ENCODE peak calls at places on chromosomes 7 and 10, in four cellular contexts. One of them, this sample, is unnamed.

GRCh38 chr7:137508437-137509175 is 165.1 kb upstream of the PTN start:
- DNase-seq in K562: no peak
- DNase-seq in SK-N-SH: no peak
- DNase-seq in GM12878: no peak
- DNase-seq in this sample: peak; percentile 90

GRCh38 chr7:30802812-30803211 is 31.6 kb downstream of the MINDY4 start:
- DNase-seq in K562: no peak
- DNase-seq in SK-N-SH: no peak
- DNase-seq in GM12878: no peak
- DNase-seq in this sample: no peak

GRCh38 chr7:135508853-135509588 is 881 bp downstream of the CNOT4 start:
- DNase-seq in K562: peak; percentile 70
- DNase-seq in SK-N-SH: peak; percentile 58
- DNase-seq in GM12878: peak; percentile 13
- DNase-seq in this sample: peak; percentile 20

GRCh38 chr7:46705416-46706255 is 784.6 kb upstream of the IGFBP3 start:
- DNase-seq in K562: no peak
- DNase-seq in SK-N-SH: no peak
- DNase-seq in GM12878: no peak
- DNase-seq in this sample: peak; percentile 57

GRCh38 chr7:22726345-22726848 is 603 bp upstream of the IL6 start:
- DNase-seq in K562: peak; percentile 89
- DNase-seq in SK-N-SH: peak; percentile 32
- DNase-seq in GM12878: no peak
- DNase-seq in this sample: peak; percentile 90

GRCh38 chr10:98858525-98858924 is 377.1 kb downstream of the HPSE2 start:
- DNase-seq in K562: peak; percentile 10
- DNase-seq in SK-N-SH: no peak
- DNase-seq in GM12878: no peak
- DNase-seq in this sample: peak; percentile 12

GRCh38 chr10:79242620-79243152 is 104.6 kb upstream of the PPIF start:
- DNase-seq in K562: no peak
- DNase-seq in SK-N-SH: peak; percentile 86
- DNase-seq in GM12878: no peak
- DNase-seq in this sample: peak; percentile 87

GRCh38 chr10:4127518-4128315 is 342.7 kb upstream of the KLF6 start:
- DNase-seq in K562: no peak
- DNase-seq in SK-N-SH: no peak
- DNase-seq in GM12878: peak; percentile 71
- DNase-seq in this sample: no peak

GRCh38 chr10:101595591-101596433 is 7.7 kb downstream of the DPCD start:
- DNase-seq in K562: no peak
- DNase-seq in SK-N-SH: no peak
- DNase-seq in GM12878: no peak
- DNase-seq in this sample: no peak

GRCh38 chr10:44416021-44416758 is 31.3 kb upstream of the CXCL12 start:
- DNase-seq in K562: no peak
- DNase-seq in SK-N-SH: no peak
- DNase-seq in GM12878: no peak
- DNase-seq in this sample: no peak

GRCh38 chr7:43643842-43644241 is 60.9 kb downstream of the STK17A start:
- DNase-seq in K562: no peak
- DNase-seq in SK-N-SH: no peak
- DNase-seq in GM12878: no peak
- DNase-seq in this sample: no peak

GRCh38 chr7:116443101-116443523 is 56.4 kb upstream of the CAV2 start:
- DNase-seq in K562: no peak
- DNase-seq in SK-N-SH: peak; percentile 13
- DNase-seq in GM12878: no peak
- DNase-seq in this sample: peak; percentile 97

GRCh38 chr10:97907830-97908229 is 58.2 kb downstream of the GOLGA7B start:
- DNase-seq in K562: no peak
- DNase-seq in SK-N-SH: no peak
- DNase-seq in GM12878: no peak
- DNase-seq in this sample: no peak

GRCh38 chr10:119495061-119495505 is 47.4 kb downstream of the RGS10 start:
- DNase-seq in K562: no peak
- DNase-seq in SK-N-SH: no peak
- DNase-seq in GM12878: no peak
- DNase-seq in this sample: peak; percentile 42

GRCh38 chr10:107442035-107442505 is 277.6 kb upstream of the SORCS1 start:
- DNase-seq in K562: no peak
- DNase-seq in SK-N-SH: no peak
- DNase-seq in GM12878: peak; percentile 68
- DNase-seq in this sample: peak; percentile 41

GRCh38 chr10:103838851-103839512 is 16.4 kb downstream of the SH3PXD2A start:
- DNase-seq in K562: no peak
- DNase-seq in SK-N-SH: no peak
- DNase-seq in GM12878: no peak
- DNase-seq in this sample: no peak

GRCh38 chr10:33193867-33194521 is 140.5 kb downstream of the NRP1 start:
- DNase-seq in K562: no peak
- DNase-seq in SK-N-SH: no peak
- DNase-seq in GM12878: no peak
- DNase-seq in this sample: peak; percentile 74

GRCh38 chr7:42753917-42754363 is 157.9 kb downstream of the C7orf25 start:
- DNase-seq in K562: no peak
- DNase-seq in SK-N-SH: no peak
- DNase-seq in GM12878: no peak
- DNase-seq in this sample: no peak

GRCh38 chr10:107163904-107164861 is at the start of gene SORCS1:
- DNase-seq in K562: peak; percentile 4
- DNase-seq in SK-N-SH: peak; percentile 88
- DNase-seq in GM12878: no peak
- DNase-seq in this sample: no peak

GRCh38 chr10:101226888-101227736 is 2.2 kb downstream of the LBX1 start:
- DNase-seq in K562: no peak
- DNase-seq in SK-N-SH: peak; percentile 68
- DNase-seq in GM12878: no peak
- DNase-seq in this sample: no peak

GRCh38 chr10:93854985-93855384 is 38.8 kb upstream of the SLC35G1 start:
- DNase-seq in K562: no peak
- DNase-seq in SK-N-SH: no peak
- DNase-seq in GM12878: no peak
- DNase-seq in this sample: no peak

GRCh38 chr10:58998924-58999713 is 177.3 kb upstream of the PHYHIPL start:
- DNase-seq in K562: no peak
- DNase-seq in SK-N-SH: no peak
- DNase-seq in GM12878: no peak
- DNase-seq in this sample: no peak

GRCh38 chr7:44881610-44882009 is 3.7 kb downstream of the PURB start:
- DNase-seq in K562: no peak
- DNase-seq in SK-N-SH: no peak
- DNase-seq in GM12878: no peak
- DNase-seq in this sample: peak; percentile 88

GRCh38 chr10:121732676-121733445 is 134.6 kb upstream of the FGFR2 start:
- DNase-seq in K562: no peak
- DNase-seq in SK-N-SH: no peak
- DNase-seq in GM12878: no peak
- DNase-seq in this sample: no peak

GRCh38 chr7:44185729-44186128 is 3.5 kb downstream of the GCK start:
- DNase-seq in K562: no peak
- DNase-seq in SK-N-SH: no peak
- DNase-seq in GM12878: no peak
- DNase-seq in this sample: no peak

GRCh38 chr7:138097064-138097741 is 20.9 kb downstream of the AKR1D1 start:
- DNase-seq in K562: peak; percentile 60
- DNase-seq in SK-N-SH: peak; percentile 44
- DNase-seq in GM12878: no peak
- DNase-seq in this sample: no peak

GRCh38 chr7:22140597-22140996 is 194.9 kb upstream of the CDCA7L start:
- DNase-seq in K562: no peak
- DNase-seq in SK-N-SH: no peak
- DNase-seq in GM12878: no peak
- DNase-seq in this sample: no peak

GRCh38 chr7:97001656-97002554 is 3.4 kb upstream of the DLX6 start:
- DNase-seq in K562: no peak
- DNase-seq in SK-N-SH: peak; percentile 7
- DNase-seq in GM12878: no peak
- DNase-seq in this sample: no peak

GRCh38 chr7:136869991-136870798 is 1.7 kb downstream of the CHRM2 start:
- DNase-seq in K562: no peak
- DNase-seq in SK-N-SH: peak; percentile 64
- DNase-seq in GM12878: no peak
- DNase-seq in this sample: peak; percentile 30

GRCh38 chr7:33901199-33901598 is 4.1 kb upstream of the BMPER start:
- DNase-seq in K562: no peak
- DNase-seq in SK-N-SH: no peak
- DNase-seq in GM12878: no peak
- DNase-seq in this sample: peak; percentile 36

GRCh38 chr7:131522325-131522920 is 34.0 kb downstream of the PODXL start:
- DNase-seq in K562: no peak
- DNase-seq in SK-N-SH: no peak
- DNase-seq in GM12878: no peak
- DNase-seq in this sample: no peak

GRCh38 chr10:48258083-48258482 is 16.4 kb downstream of the FRMPD2 start:
- DNase-seq in K562: no peak
- DNase-seq in SK-N-SH: no peak
- DNase-seq in GM12878: no peak
- DNase-seq in this sample: no peak

GRCh38 chr10:247480-247879 is 112.2 kb downstream of the ZMYND11 start:
- DNase-seq in K562: no peak
- DNase-seq in SK-N-SH: no peak
- DNase-seq in GM12878: no peak
- DNase-seq in this sample: no peak

GRCh38 chr7:113917840-113918239 is 969 bp downstream of the PPP1R3A start:
- DNase-seq in K562: no peak
- DNase-seq in SK-N-SH: no peak
- DNase-seq in GM12878: no peak
- DNase-seq in this sample: no peak

GRCh38 chr7:151012031-151012692 is 12.1 kb downstream of the ATG9B start:
- DNase-seq in K562: no peak
- DNase-seq in SK-N-SH: no peak
- DNase-seq in GM12878: no peak
- DNase-seq in this sample: peak; percentile 70

GRCh38 chr7:14403587-14403986 is 414.1 kb upstream of the ETV1 start:
- DNase-seq in K562: no peak
- DNase-seq in SK-N-SH: no peak
- DNase-seq in GM12878: no peak
- DNase-seq in this sample: no peak

GRCh38 chr7:67018940-67019339 is 22.3 kb downstream of the TYW1 start:
- DNase-seq in K562: no peak
- DNase-seq in SK-N-SH: no peak
- DNase-seq in GM12878: no peak
- DNase-seq in this sample: no peak

GRCh38 chr10:36778600-36778999 is 346.8 kb upstream of the ANKRD30A start:
- DNase-seq in K562: no peak
- DNase-seq in SK-N-SH: no peak
- DNase-seq in GM12878: no peak
- DNase-seq in this sample: no peak

GRCh38 chr10:36779238-36779846 is 346.1 kb upstream of the ANKRD30A start:
- DNase-seq in K562: peak; percentile 13
- DNase-seq in SK-N-SH: peak; percentile 74
- DNase-seq in GM12878: no peak
- DNase-seq in this sample: peak; percentile 81

GRCh38 chr10:36771725-36772124 is 353.7 kb upstream of the ANKRD30A start:
- DNase-seq in K562: no peak
- DNase-seq in SK-N-SH: no peak
- DNase-seq in GM12878: no peak
- DNase-seq in this sample: no peak

DNA sequence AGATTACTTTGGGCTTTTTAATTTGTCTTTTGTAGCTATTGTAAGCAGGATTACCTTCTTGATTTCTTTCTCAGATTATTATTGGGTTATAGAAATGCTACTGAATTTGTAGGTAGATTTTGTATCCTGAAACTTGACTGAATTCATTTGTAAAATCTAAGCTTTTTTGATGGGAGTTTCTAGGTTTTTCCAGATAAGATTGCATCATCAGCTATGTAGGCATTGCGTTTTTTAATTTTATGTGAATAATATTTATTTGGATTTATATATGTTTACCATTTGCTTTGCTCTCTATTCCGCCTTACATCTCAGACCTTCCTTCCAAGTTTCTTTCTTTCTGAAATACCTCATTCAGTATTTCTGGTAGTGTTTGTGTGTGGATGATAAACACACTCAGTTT is 351.7 kb upstream of the ANKRD30A start:
- DNase-seq in K562: no peak
- DNase-seq in SK-N-SH: no peak
- DNase-seq in GM12878: no peak
- DNase-seq in this sample: no peak
- H3K4me2 ChIP-seq in K562: no peak overlapping the region
- H3K4me2 ChIP-seq in SK-N-SH: no peak overlapping the region
- H3K4me2 ChIP-seq in GM12878: no peak overlapping the region
- H3K4me2 ChIP-seq in this sample: no peak overlapping the region

GRCh38 chr7:52017802-52018679 is 701.4 kb upstream of the COBL start:
- DNase-seq in K562: peak; percentile 24
- DNase-seq in SK-N-SH: peak; percentile 13
- DNase-seq in GM12878: no peak
- DNase-seq in this sample: no peak
- H3K9ac ChIP-seq in K562: no peak overlapping the region
- H3K9ac ChIP-seq in SK-N-SH: no peak overlapping the region
- H3K9ac ChIP-seq in GM12878: no peak overlapping the region
- H3K9ac ChIP-seq in this sample: no peak overlapping the region

DNA sequence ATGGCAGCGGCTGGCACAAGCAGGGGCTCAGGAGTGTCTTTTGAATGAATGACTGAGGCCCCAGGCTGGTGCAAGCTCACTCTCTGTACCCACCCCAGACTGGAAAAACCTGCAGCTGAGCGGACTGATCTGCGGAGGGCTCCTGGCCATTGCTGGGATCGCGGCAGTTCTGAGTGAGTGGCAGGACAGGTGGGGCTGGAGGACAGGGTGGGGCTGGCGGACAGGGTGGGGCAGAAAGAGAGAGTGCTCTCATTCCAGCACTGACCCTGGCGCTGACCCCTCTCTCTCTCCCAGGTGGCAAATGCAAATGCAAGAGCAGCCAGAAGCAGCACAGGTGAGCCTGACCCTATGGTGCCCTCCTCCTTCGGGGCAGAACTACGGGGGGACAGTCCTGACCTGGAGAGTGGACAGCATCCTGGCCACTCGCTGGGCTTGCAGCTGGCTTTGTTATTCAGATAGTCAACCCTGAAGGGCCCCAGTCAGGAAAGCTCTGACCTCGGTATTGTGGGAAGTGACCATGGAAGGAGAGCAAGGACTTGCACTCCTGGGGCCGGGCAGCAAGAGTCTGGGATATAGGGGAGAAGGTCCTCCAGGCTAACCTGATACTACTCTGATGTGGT is 4.1 kb downstream of the FXYD4 start:
- DNase-seq in K562: no peak
- DNase-seq in SK-N-SH: no peak
- DNase-seq in GM12878: no peak
- DNase-seq in this sample: no peak
- TF ChIP-seq RCOR1 in K562: no peak
- TF ChIP-seq RCOR1 in SK-N-SH: no peak
- TF ChIP-seq RCOR1 in GM12878: no peak
- TF ChIP-seq RCOR1 in this sample: no peak

DNA sequence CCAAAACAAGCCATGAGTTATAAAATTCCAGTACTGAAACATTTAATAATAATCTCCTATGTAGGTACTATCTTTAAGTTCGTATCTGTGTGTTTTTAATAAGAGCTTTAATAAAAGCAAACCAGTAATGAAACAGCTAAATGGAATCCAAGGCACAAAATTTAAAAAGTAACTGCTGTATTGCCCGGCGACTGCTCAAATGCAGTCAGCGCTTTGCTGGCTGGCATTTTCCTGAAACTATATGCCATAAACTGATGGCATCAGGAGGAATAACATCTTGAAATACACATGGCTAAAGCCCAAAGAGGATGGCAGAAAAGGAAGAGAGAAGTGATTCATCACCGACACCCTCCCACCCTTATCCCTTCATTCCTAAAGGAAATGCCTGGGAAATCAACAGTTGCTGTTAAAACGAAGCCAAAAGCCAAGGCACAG is 133.1 kb downstream of the CUBN start:
- DNase-seq in K562: no peak
- DNase-seq in SK-N-SH: no peak
- DNase-seq in GM12878: no peak
- DNase-seq in this sample: peak; percentile 36
- H3K4me2 ChIP-seq in K562: peak overlapping the region; percentile 22
- H3K4me2 ChIP-seq in SK-N-SH: peak overlapping the region; percentile 65
- H3K4me2 ChIP-seq in GM12878: no peak overlapping the region
- H3K4me2 ChIP-seq in this sample: peak overlapping the region; percentile 87